ENCODE peak calls at places on chromosomes 4 and X, in five cellular contexts. R is bronchial epithelial cell, E is dorsolateral prefrontal cortex, U is HL-60, X is PC-3. N is an unnamed sample.

GRCh38 chrX:153299855-153300254 is 21.7 kb downstream of the PNMA6F start:
- DNase-seq in R (no peak), E (no peak), X (no peak), U (no peak), N (no peak)

GRCh38 chr4:1047976-1048780 is 36.8 kb downstream of the FGFRL1 start:
- DNase-seq in U (no peak), R (no peak), E (no peak), X (no peak), N (no peak)

GRCh38 chrX:57821703-57822375 is 88.4 kb downstream of the ZXDA start:
- DNase-seq in U (peak), X (peak), E (peak), R (peak), N (peak)

GRCh38 chrX:26597981-26598380 is 382.0 kb downstream of the MAGEB5 start:
- DNase-seq in R (no peak), E (no peak), U (no peak), X (peak), N (peak)

GRCh38 chrX:125295337-125295736 is 24.3 kb upstream of the TEX13C start:
- DNase-seq in U (peak), X (peak), E (no peak), R (peak), N (peak)

GRCh38 chr4:134636332-134637055 is 434.9 kb upstream of the PABPC4L start:
- DNase-seq in E (no peak), X (no peak), U (no peak), R (no peak), N (no peak)

GRCh38 chr4:910366-911091 is 21.6 kb downstream of the GAK start:
- DNase-seq in X (no peak), R (no peak), E (no peak), U (no peak), N (no peak)

GRCh38 chr4:105551968-105552746 is at the start of gene ARHGEF38:
- DNase-seq in X (peak), U (no peak), E (no peak), R (peak), N (peak)

GRCh38 chr4:140662082-140662869 is 93.5 kb upstream of the UCP1 start:
- DNase-seq in X (peak), U (no peak), R (peak), E (no peak), N (peak)

GRCh38 chrX:108307408-108308085 is 130.7 kb downstream of the COL4A6 start:
- DNase-seq in E (no peak), R (peak), U (no peak), X (peak), N (no peak)

GRCh38 chrX:17812763-17813162 is 48.3 kb downstream of the RAI2 start:
- DNase-seq in X (peak), R (peak), U (no peak), E (no peak), N (peak)

GRCh38 chr4:126306152-126306869 is 991.6 kb downstream of the FAT4 start:
- DNase-seq in U (no peak), R (no peak), X (no peak), E (no peak), N (no peak)

GRCh38 chrX:134761788-134762187 is 103.5 kb upstream of the PLAC1 start:
- DNase-seq in R (no peak), X (peak), E (no peak), U (no peak), N (peak)

GRCh38 chr4:38169524-38169923 is 209.3 kb downstream of the PTTG2 start:
- DNase-seq in R (peak), E (no peak), U (no peak), X (peak), N (peak)

GRCh38 chrX:149540621-149541520 is at the start of gene EOLA1:
- DNase-seq in R (peak), X (peak), U (peak), E (peak), N (peak)

GRCh38 chr4:84920591-84920990 is 45.9 kb downstream of the WDFY3 start:
- DNase-seq in X (peak), E (no peak), U (peak), R (peak), N (peak)

GRCh38 chr4:89109841-89110540 is 1.3 kb upstream of the TIGD2 start:
- DNase-seq in E (no peak), X (no peak), R (no peak), U (no peak), N (no peak)

GRCh38 chrX:12919620-12920019 is 13.2 kb downstream of the TLR8 start:
- DNase-seq in R (no peak), U (no peak), E (no peak), X (no peak), N (no peak)

GRCh38 chr4:26459054-26459755 is 31.1 kb downstream of the CCKAR start:
- DNase-seq in E (no peak), X (peak), R (peak), U (peak), N (peak)

GRCh38 chr4:25100710-25101109 is 59.5 kb downstream of the SEPSECS start:
- DNase-seq in R (no peak), E (no peak), X (no peak), U (no peak), N (no peak)

GRCh38 chr4:138707746-138708145 is 307.8 kb upstream of the NOCT start:
- DNase-seq in E (no peak), U (no peak), X (no peak), R (no peak), N (no peak)

GRCh38 chr4:57064811-57065711 is 45.1 kb downstream of the IGFBP7 start:
- DNase-seq in R (peak), E (no peak), U (no peak), X (peak), N (peak)

GRCh38 chrX:129706395-129707072 is 32.2 kb upstream of the XPNPEP2 start:
- DNase-seq in E (peak), X (peak), U (no peak), R (no peak), N (no peak)

GRCh38 chr4:102994803-102995202 is 24.7 kb downstream of the SLC9B1 start:
- DNase-seq in E (no peak), R (peak), X (no peak), U (no peak), N (peak)

GRCh38 chr4:83846193-83846830 is 310.4 kb downstream of the GPAT3 start:
- DNase-seq in U (no peak), E (no peak), R (no peak), X (no peak), N (no peak)

GRCh38 chrX:7146703-7147430 is 645 bp upstream of the STS start:
- DNase-seq in U (no peak), E (no peak), X (no peak), R (no peak), N (peak)

GRCh38 chr4:76238701-76239100 is 12.8 kb upstream of the FAM47E start:
- DNase-seq in X (no peak), R (no peak), U (no peak), E (no peak), N (peak)

GRCh38 chr4:38562751-38563198 is 101.2 kb upstream of the KLF3 start:
- DNase-seq in U (peak), E (no peak), R (peak), X (peak), N (peak)

GRCh38 chr4:3629665-3630064 is 97.4 kb upstream of the LRPAP1 start:
- DNase-seq in X (no peak), R (no peak), U (no peak), E (no peak), N (no peak)

GRCh38 chr4:36734296-36734695 is 452.9 kb downstream of the DTHD1 start:
- DNase-seq in U (no peak), X (no peak), R (no peak), E (no peak), N (no peak)

DNA sequence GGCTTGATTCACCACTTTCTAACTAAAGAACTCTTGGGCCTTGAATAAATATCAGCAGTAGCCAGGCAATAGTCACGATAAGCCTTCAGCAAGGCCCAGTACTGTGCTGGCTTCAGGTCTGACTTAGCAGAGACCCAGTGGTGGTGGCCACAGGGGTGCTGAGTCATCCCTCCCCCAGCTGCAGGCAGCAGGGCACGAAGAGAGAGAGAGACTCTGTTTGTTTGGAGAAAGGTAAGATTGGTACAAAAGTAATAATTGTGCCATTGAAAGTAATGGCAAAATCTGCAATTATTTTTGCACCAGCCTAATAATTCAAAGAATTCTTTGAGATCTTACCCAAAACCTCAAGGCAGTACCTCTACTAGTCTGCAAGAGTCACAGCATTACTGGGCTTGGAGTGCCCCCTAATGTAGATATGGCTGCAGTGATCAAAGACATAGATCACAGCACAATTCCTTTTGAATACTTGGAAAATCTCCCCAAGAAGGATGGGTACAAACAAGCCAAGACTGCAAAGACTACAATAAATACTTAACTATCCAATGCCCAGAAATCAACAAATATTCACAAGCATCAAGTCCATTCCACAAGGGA is 159.5 kb upstream of the USP38 start:
- DNase-seq in E (no peak), U (no peak), R (peak), X (peak), N (peak)
- TF ChIP-seq CTCF in E (peak), U (peak), R (no peak), X (peak), N (no peak)

GRCh38 chrX:29903365-29903764 is 312.0 kb upstream of the MAGEB2 start:
- DNase-seq in X (peak), U (no peak), R (no peak), E (no peak), N (no peak)
- TF ChIP-seq CTCF in X (peak), U (no peak), R (peak), E (peak), N (no peak)

GRCh38 chr4:53505947-53506346 is 85.3 kb downstream of the LNX1 start:
- DNase-seq in R (peak), X (peak), E (no peak), U (no peak), N (peak)
- TF ChIP-seq CTCF in R (peak), X (peak), E (no peak), U (no peak), N (peak)

GRCh38 chrX:104486691-104487090 is 79.3 kb upstream of the IL1RAPL2 start:
- DNase-seq in U (no peak), X (peak), R (peak), E (no peak), N (peak)

DNA sequence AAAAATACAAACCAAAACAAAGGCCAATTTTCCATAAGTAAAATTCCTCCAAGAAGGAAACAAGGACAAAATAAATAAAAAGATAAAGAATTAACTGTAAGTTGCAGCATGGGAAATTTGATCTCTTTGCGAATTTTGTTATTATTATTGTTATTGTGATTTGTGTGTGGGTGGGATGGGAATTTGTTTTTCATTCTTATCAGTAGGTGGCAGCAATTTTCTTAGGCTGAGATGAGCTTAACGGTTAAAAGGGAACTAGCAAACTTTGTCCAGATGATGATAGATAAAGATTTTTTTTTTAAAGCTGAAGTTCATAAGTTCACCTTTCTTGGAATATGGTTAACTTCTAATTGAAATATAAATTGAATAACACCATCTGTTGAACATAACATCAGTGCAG is 83.2 kb upstream of the IL1RAPL2 start:
- DNase-seq in E (no peak), U (no peak), R (peak), X (peak), N (peak)
- TF ChIP-seq CTCF in E (no peak), U (no peak), R (no peak), X (peak), N (peak)

N was measured in epithelial cell of esophagus.